ENCODE peak calls at places on chromosomes 6 and 20, in five cellular contexts. E is GM23248, F is heart right ventricle, K is cardiac muscle cell, T is MM.1S. V is an unnamed sample.
A peak's percentile ranks its signal among the peaks of the same experiment; 100 is the strongest.

GRCh38 chr6:96787846-96788580 is 49.3 kb downstream of the GPR63 start:
- DNase-seq in E (no peak), F (no peak), K (no peak), T (peak; percentile 45), V (no peak)

GRCh38 chr6:142692942-142693341 is 252.0 kb downstream of the HIVEP2 start:
- DNase-seq in K (peak; percentile 74), F (peak; percentile 40), T (peak; percentile 36), E (peak; percentile 97), V (peak; percentile 54)

GRCh38 chr6:11386323-11386722 is 151.2 kb upstream of the TMEM170B start:
- DNase-seq in F (no peak), K (no peak), T (peak; percentile 94), E (no peak), V (no peak)

GRCh38 chr20:47318027-47318595 is 38.4 kb downstream of the ZMYND8 start:
- DNase-seq in E (peak; percentile 74), F (no peak), K (peak; percentile 21), T (no peak), V (no peak)

GRCh38 chr6:149395185-149395584 is 4.9 kb upstream of the SUMO4 start:
- DNase-seq in F (no peak), K (no peak), E (no peak), T (no peak), V (no peak)

GRCh38 chr6:129598244-129599187 is 111.5 kb downstream of the ARHGAP18 start:
- DNase-seq in K (peak; percentile 63), F (no peak), E (peak; percentile 82), T (peak; percentile 71), V (peak; percentile 84)

GRCh38 chr6:23890543-23891227 is 235.3 kb upstream of the NRSN1 start:
- DNase-seq in F (no peak), K (no peak), T (no peak), E (peak; percentile 52), V (no peak)

GRCh38 chr6:113281014-113281810 is 575.9 kb upstream of the MARCKS start:
- DNase-seq in E (peak; percentile 10), T (peak; percentile 51), F (no peak), K (no peak), V (no peak)

DNA sequence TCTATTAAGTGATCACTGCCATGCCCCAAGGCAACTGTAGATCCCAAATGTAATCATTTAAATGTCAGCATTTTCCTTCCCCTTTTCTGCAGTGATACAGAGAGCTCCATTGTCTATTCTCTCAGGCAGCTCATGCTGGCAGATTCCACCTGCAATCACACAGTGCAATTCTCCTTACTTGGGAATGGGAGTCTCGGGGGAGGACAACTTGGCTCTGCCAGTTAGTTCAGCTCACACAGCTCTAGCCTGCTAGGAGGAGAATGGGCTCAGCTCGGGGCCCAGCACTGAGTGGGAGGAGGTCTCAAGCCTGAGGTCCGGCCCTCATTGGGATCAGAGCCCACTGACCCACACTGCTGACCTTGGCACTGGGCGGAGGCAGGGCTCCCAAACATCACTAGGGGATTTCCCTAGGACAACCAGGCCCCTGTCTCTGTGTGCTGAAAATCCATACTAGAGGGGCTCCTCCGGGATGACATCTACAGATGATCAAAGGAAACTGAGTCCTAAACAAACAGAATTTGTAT is 109.2 kb upstream of the ASF1A start:
- DNase-seq in K (no peak), E (no peak), F (peak; percentile 30), T (no peak), V (no peak)
- H3K4me3 ChIP-seq in K (no peak overlapping the region), E (no peak overlapping the region), F (no peak overlapping the region), T (no peak overlapping the region), V (no peak overlapping the region)

GRCh38 chr6:163310973-163311383 is 103.5 kb upstream of the QKI start:
- DNase-seq in T (no peak), E (no peak), F (no peak), K (no peak), V (no peak)

GRCh38 chr6:163308629-163309276 is 105.8 kb upstream of the QKI start:
- DNase-seq in F (no peak), T (no peak), E (no peak), K (no peak), V (no peak)

GRCh38 chr6:163311830-163312229 is 102.7 kb upstream of the QKI start:
- DNase-seq in F (no peak), K (no peak), E (no peak), T (no peak), V (no peak)

GRCh38 chr6:163310096-163310972 is 104.2 kb upstream of the QKI start:
- DNase-seq in E (no peak), F (no peak), K (no peak), T (no peak), V (no peak)

DNA sequence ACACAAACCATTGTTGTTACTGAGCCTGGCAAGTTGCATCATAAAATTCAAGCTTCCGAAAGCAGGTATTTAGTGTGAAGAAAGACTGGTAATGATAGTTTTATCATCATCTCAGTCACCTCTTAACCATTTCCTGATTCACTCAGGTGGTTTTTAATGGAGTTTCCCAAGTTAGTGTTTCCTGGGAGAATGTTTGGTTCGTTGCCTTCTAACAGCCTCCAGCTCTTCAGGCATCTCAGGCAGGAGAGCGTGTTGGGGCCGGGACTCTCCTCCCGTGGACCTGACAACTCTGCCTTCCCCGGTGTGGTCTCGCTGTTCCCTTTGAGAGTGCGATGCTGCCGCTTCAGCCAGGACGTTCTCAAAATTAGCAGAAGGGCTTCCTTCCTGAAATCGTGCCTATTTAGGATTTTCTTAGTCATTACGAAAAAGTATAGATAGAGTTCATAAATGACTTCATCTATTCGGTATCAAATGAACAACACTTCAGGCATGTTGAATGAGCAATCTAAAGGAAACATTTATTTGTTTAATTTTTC is 105.0 kb upstream of the QKI start:
- DNase-seq in F (no peak), E (peak; percentile 11), T (no peak), K (no peak), V (no peak)
- H3K27ac ChIP-seq in F (no peak overlapping the region), E (no peak overlapping the region), T (no peak overlapping the region), K (no peak overlapping the region), V (no peak overlapping the region)

GRCh38 chr6:111993342-111993741 is 60.6 kb upstream of the CCN6 start:
- DNase-seq in K (no peak), T (no peak), E (no peak), F (no peak), V (no peak)

GRCh38 chr6:111994791-111995190 is 59.1 kb upstream of the CCN6 start:
- DNase-seq in F (no peak), T (no peak), K (no peak), E (no peak), V (no peak)

GRCh38 chr6:111995409-111995808 is 58.5 kb upstream of the CCN6 start:
- DNase-seq in F (no peak), K (no peak), E (peak; percentile 78), T (no peak), V (no peak)

GRCh38 chr6:111990214-111990613 is 63.7 kb upstream of the CCN6 start:
- DNase-seq in F (no peak), K (no peak), T (peak; percentile 16), E (no peak), V (no peak)

DNA sequence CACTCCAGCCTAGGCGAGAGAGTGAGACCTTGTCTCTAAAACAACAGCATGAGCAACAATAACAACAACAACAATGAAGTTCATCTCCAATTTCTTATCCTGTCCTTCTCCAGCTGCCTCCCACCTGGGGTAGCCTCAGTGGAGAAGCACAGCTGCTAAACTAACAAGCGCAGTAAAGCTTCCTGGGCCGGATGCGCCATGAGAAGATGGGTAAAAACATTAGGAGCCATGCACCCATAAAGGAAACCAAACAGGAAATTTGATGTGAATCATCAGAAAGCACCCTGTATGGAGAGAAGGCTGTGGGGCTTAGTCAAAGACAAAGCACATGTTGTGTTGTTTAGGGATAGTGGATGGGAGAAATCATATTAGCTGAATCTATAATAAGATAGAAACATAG is 61.1 kb upstream of the CCN6 start:
- DNase-seq in F (no peak), T (no peak), E (peak; percentile 36), K (no peak), V (peak; percentile 72)
- H3K4me1 ChIP-seq in F (no peaks in the 10 kb centered on the region), T (peaks cover 17% of the 10 kb centered on the region), E (peaks cover 23% of the 10 kb centered on the region), K (no peaks in the 10 kb centered on the region), V (peaks cover 77% of the 10 kb centered on the region)

GRCh38 chr6:168884646-168885086 is 369.0 kb downstream of the THBS2 start:
- DNase-seq in F (peak; percentile 80), E (peak; percentile 81), T (peak; percentile 39), K (peak; percentile 72), V (peak; percentile 46)
- H3K4me3 ChIP-seq in F (peak overlapping the region; percentile 42), E (peak overlapping the region; percentile 60), T (no peak overlapping the region), K (no peak overlapping the region), V (peak overlapping the region; percentile 78)

GRCh38 chr6:39904946-39905639 is 29.2 kb downstream of the MOCS1 start:
- DNase-seq in K (no peak), F (no peak), T (no peak), E (no peak), V (no peak)
- H3K27ac ChIP-seq in K (no peak overlapping the region), F (no peak overlapping the region), T (no peak overlapping the region), E (no peak overlapping the region), V (no peak overlapping the region)

DNA sequence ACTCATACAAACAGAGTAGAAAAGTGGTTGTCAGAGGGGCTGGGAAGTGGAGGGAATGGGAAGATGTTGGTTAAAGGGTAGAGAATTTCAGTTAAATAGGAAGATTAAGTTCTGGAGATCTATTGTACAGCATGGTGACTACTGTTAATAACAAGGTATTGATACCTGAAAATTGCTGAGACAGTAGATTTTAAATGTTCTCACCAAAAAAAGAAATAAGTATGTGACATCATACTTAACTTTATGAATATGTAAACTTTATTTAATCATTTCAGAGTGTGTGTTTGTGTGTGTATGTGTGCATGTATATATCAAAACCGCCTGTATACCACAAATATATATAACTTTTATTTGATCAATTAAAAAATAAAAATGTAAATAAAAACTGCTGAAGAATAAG is 896.4 kb downstream of the TFAP2A start:
- DNase-seq in K (no peak), F (no peak), E (no peak), T (no peak), V (no peak)
- H3K4me1 ChIP-seq in K (peaks cover 6% of the 10 kb centered on the region), F (no peaks in the 10 kb centered on the region), E (peaks cover 57% of the 10 kb centered on the region), T (peaks cover 5% of the 10 kb centered on the region), V (no peaks in the 10 kb centered on the region)

GRCh38 chr6:33190504-33191107 is 1.7 kb downstream of the COL11A2 start:
- DNase-seq in K (no peak), T (no peak), E (no peak), F (no peak), V (no peak)

GRCh38 chr6:33192671-33193602 is 670 bp upstream of the COL11A2 start:
- DNase-seq in E (peak; percentile 64), F (peak; percentile 53), T (no peak), K (peak; percentile 67), V (no peak)

GRCh38 chr6:33191383-33192104 is 723 bp downstream of the COL11A2 start:
- DNase-seq in E (no peak), T (no peak), K (peak; percentile 60), F (no peak), V (no peak)

GRCh38 chr6:33193619-33194018 is 1.4 kb upstream of the COL11A2 start:
- DNase-seq in K (no peak), F (no peak), E (no peak), T (no peak), V (no peak)

GRCh38 chr6:33192105-33192646 is at the start of gene COL11A2:
- DNase-seq in T (no peak), E (no peak), K (peak; percentile 74), F (no peak), V (no peak)
- H3K4me3 ChIP-seq in T (no peak within 1 kb of the TSS), E (peak within 1 kb of the TSS; percentile 66), K (peak within 1 kb of the TSS; percentile 13), F (peak within 1 kb of the TSS; percentile 49), V (peak within 1 kb of the TSS; percentile 48)